ENCODE peak calls at places on chromosomes 2 and 18, in six cellular contexts. Y is endodermal cell; H is CD8-positive, alpha-beta T cell; L is left ventricle myocardium inferior; J is ovary; S is thoracic aorta. N is an unnamed sample.

GRCh38 chr2:109736177-109736827 is 57.8 kb upstream of the RGPD5 start:
- DNase-seq in J (peak; percentile 81), Y (peak; percentile 81), H (no peak), L (no peak), S (peak; percentile 18), N (peak; percentile 58)

GRCh38 chr2:8123464-8123863 is 558.4 kb upstream of the ID2 start:
- DNase-seq in S (no peak), Y (no peak), J (no peak), L (no peak), H (no peak), N (no peak)

GRCh38 chr2:195658541-195658890 is 1.5 kb downstream of the SLC39A10 start:
- DNase-seq in Y (no peak), H (no peak), S (no peak), J (no peak), L (no peak), N (no peak)

GRCh38 chr2:240956161-240956934 is 42.1 kb upstream of the SNED1 start:
- DNase-seq in H (no peak), S (no peak), J (peak; percentile 29), Y (peak; percentile 38), L (peak; percentile 5), N (no peak)

GRCh38 chr2:40488927-40489677 is 37.2 kb upstream of the SLC8A1 start:
- DNase-seq in H (no peak), J (no peak), L (no peak), Y (no peak), S (no peak), N (no peak)

GRCh38 chr2:27184115-27184514 is 27.7 kb upstream of the ATRAID start:
- DNase-seq in J (peak; percentile 72), H (no peak), L (no peak), Y (no peak), S (no peak), N (peak; percentile 23)

GRCh38 chr2:120109186-120110061 is 96.5 kb downstream of the EPB41L5 start:
- DNase-seq in J (no peak), Y (no peak), H (no peak), L (no peak), S (no peak), N (no peak)

GRCh38 chr18:9095297-9096012 is 7.0 kb upstream of the NDUFV2 start:
- DNase-seq in H (peak; percentile 39), L (no peak), S (no peak), Y (no peak), J (no peak), N (no peak)

GRCh38 chr2:132645943-132646804 is 23.8 kb downstream of the LYPD1 start:
- DNase-seq in L (no peak), J (no peak), S (no peak), Y (no peak), H (no peak), N (no peak)

GRCh38 chr2:96345403-96345802 is 9.8 kb downstream of the NCAPH start:
- DNase-seq in Y (peak; percentile 71), J (no peak), S (no peak), H (no peak), L (no peak), N (no peak)

GRCh38 chr2:150591901-150592300 is 104.4 kb upstream of the RND3 start:
- DNase-seq in J (no peak), L (no peak), Y (no peak), S (no peak), H (no peak), N (no peak)

GRCh38 chr18:31183302-31183701 is 20.6 kb upstream of the DSC1 start:
- DNase-seq in H (no peak), J (no peak), S (no peak), Y (no peak), L (no peak), N (no peak)

GRCh38 chr2:199480966-199481365 is 23.2 kb upstream of the SATB2 start:
- DNase-seq in L (no peak), Y (peak; percentile 30), H (no peak), J (no peak), S (no peak), N (no peak)

GRCh38 chr2:199490049-199490448 is 32.3 kb upstream of the SATB2 start:
- DNase-seq in S (no peak), L (no peak), J (no peak), Y (no peak), H (no peak), N (no peak)

GRCh38 chr2:199488772-199489400 is 31.1 kb upstream of the SATB2 start:
- DNase-seq in S (no peak), Y (peak; percentile 94), J (peak; percentile 32), H (peak; percentile 16), L (no peak), N (no peak)

GRCh38 chr2:199484927-199485326 is 27.2 kb upstream of the SATB2 start:
- DNase-seq in L (no peak), H (no peak), Y (peak; percentile 74), J (no peak), S (no peak), N (no peak)

DNA sequence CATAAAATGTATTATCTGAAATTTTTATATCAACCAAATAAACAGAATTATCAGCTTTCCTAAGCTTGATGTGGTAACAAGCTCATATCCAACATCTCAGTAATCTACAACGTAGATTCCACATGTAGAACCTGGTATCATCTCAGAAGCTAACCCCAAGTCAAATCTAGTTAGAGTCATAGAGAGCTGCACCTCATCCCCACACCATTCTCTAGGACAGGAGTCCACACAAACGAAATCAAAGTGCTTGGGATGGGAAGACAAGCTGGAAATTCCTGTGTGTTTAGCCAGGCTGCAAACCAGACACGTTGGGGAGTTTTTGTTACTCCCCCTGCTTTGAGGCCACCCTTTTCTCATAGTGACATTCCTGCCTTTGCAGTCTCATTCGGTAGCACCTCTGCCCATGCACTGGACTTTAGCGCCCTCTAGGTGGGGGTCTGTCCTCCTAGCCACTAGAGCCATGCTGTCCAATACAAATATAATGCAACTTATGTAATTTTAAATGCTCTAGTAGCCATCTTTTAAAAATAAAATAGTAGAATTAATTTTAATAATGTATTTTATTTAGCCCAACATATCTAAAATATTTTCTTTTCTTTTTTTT is 28.1 kb upstream of the SATB2 start:
- DNase-seq in L (no peak), H (no peak), J (no peak), Y (peak; percentile 92), S (no peak), N (peak; percentile 29)
- TF ChIP-seq CTCF in L (peak; percentile 62), H (no peak), J (no peak), Y (peak; percentile 89), S (peak; percentile 33), N (peak; percentile 50)

DNA sequence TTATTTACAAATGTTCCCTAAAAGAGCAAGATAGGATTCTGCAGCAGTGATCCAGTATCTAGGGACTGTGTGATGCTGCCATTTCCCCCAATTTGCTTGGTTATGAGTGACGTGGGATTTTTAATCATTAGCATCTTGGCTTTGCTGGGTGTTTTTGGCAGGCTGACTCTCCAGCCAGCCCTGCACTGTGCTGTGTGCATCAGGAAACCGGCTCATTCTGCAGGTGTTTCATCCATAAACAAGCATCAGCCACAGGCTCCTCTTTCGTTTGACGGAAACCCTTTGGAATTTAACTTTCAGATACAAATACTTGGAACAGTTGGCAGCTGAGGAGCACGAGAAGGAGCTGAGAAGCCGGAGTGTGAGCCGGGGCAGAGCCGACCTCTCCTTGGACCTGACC is 135.9 kb downstream of the TPGS2 start:
- DNase-seq in L (no peak), S (no peak), H (no peak), J (no peak), Y (no peak), N (no peak)
- H3K27ac ChIP-seq in L (no peak overlapping the region), S (peak overlapping the region; percentile 42), H (no peak overlapping the region), J (no peak overlapping the region), Y (no peak overlapping the region), N (no peak overlapping the region)

GRCh38 chr2:2934030-2934429 is 443.6 kb downstream of the EIPR1 start:
- DNase-seq in H (no peak), Y (no peak), J (no peak), S (no peak), L (no peak), N (no peak)

GRCh38 chr2:2933421-2933820 is 444.2 kb downstream of the EIPR1 start:
- DNase-seq in L (no peak), J (no peak), Y (no peak), S (no peak), H (no peak), N (no peak)

GRCh38 chr2:2932692-2933305 is 444.8 kb downstream of the EIPR1 start:
- DNase-seq in S (no peak), Y (peak; percentile 13), J (no peak), H (no peak), L (no peak), N (no peak)

GRCh38 chr2:2938481-2938880 is 439.1 kb downstream of the EIPR1 start:
- DNase-seq in H (no peak), J (no peak), Y (no peak), S (no peak), L (no peak), N (no peak)

DNA sequence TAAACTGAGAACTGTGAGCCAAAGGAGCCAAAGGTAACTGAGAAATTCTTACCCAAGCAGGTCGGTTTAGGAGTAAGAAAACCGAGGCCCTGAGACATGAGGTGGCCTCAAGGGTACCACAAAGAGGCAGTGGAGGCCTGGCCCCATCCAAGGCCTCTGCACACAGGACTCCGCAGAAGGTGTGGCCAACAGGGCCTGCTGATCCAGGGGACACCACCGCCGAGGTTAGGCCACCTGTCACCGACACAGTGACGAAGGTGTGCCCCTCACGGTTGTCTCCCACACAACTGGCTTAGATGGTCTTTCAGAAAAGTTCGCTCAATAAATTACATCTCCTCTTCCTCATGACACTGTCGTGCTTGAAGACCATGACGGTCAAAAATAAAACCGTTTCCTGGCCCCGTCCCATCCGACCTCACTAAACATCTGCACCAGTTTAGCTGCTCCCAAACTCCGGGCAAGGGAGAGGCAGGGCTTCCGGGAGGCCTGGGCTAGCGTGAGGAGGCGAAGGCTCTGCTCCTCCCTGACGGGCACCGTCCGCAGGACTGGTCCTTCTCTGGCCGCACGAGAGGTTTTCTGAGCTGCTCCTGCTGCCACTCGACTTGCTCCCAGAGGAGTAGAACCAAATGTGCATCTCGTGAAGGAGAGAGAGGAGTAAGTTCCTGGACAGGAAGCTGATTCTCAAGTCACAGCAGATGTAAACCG is 442.0 kb downstream of the EIPR1 start:
- DNase-seq in S (no peak), H (no peak), J (no peak), Y (no peak), L (no peak), N (no peak)
- H3K9me3 ChIP-seq in S (no peaks in the 10 kb centered on the region), H (no peaks in the 10 kb centered on the region), J (no peaks in the 10 kb centered on the region), Y (no peaks in the 10 kb centered on the region), L (no peaks in the 10 kb centered on the region), N (no peaks in the 10 kb centered on the region)

DNA sequence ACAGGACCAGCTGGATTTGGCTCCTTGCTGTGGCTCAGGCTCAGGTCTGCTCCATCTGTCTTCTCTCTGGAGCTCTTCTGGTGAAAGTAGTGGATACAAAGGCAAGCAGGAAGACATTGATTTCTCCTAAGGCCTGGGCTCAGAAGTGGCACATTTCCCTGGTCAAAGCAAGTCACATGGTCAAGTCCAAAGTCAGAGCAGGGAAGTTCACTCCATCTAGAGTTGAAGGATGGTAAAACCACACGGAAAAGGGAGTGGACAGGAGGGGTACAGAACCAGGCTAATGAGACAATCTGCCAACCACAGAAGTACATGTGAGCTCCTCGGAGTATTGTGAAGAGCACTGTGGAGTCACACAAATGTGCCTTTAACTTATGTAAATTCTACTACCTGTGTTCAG is 66.1 kb downstream of the MARCO start:
- DNase-seq in J (no peak), H (no peak), S (no peak), L (no peak), Y (no peak), N (no peak)
- TF ChIP-seq CTCF in J (no peak), H (no peak), S (no peak), L (no peak), Y (peak; percentile 59), N (no peak)

GRCh38 chr2:57941826-57942225 is 104.8 kb upstream of the VRK2 start:
- DNase-seq in J (no peak), Y (no peak), H (no peak), L (no peak), S (no peak), N (no peak)
- H3K27ac ChIP-seq in J (no peak overlapping the region), Y (no peak overlapping the region), H (no peak overlapping the region), L (no peak overlapping the region), S (no peak overlapping the region), N (no peak overlapping the region)